ENCODE peak calls at places on chromosomes 12 and 14, in five cellular contexts. C is RWPE1, Z is amygdala, J is sigmoid colon, F is GM04503. B is an unnamed sample.
A peak's percentile ranks its signal among the peaks of the same experiment; 100 is the strongest.

GRCh38 chr12:113788020-113788856 is 177.9 kb downstream of the RBM19 start:
- DNase-seq in J (no peak), C (no peak), F (peak; percentile 1), Z (no peak), B (no peak)

GRCh38 chr12:89756638-89757321 is 48.1 kb upstream of the ATP2B1 start:
- DNase-seq in F (peak; percentile 99), J (no peak), C (peak; percentile 91), Z (no peak), B (no peak)

GRCh38 chr12:46664771-46665287 is 161.0 kb downstream of the SLC38A4 start:
- DNase-seq in F (peak; percentile 66), C (peak; percentile 94), J (no peak), Z (no peak), B (peak; percentile 28)

GRCh38 chr12:49974231-49974675 is 1.5 kb downstream of the AQP6 start:
- DNase-seq in F (no peak), Z (peak; percentile 86), C (no peak), J (peak; percentile 93), B (no peak)

GRCh38 chr12:4908694-4909396 is 860 bp upstream of the KCNA1 start:
- DNase-seq in J (peak; percentile 60), C (no peak), F (no peak), Z (peak; percentile 39), B (peak; percentile 16)

GRCh38 chr14:68654471-68654941 is 138.4 kb downstream of the ZFP36L1 start:
- DNase-seq in F (no peak), Z (no peak), C (no peak), J (no peak), B (no peak)

GRCh38 chr12:16475521-16475920 is 128.1 kb downstream of the MGST1 start:
- DNase-seq in J (no peak), C (no peak), F (no peak), Z (no peak), B (no peak)

GRCh38 chr14:50714452-50715073 is 46.5 kb upstream of the SAV1 start:
- DNase-seq in J (no peak), Z (no peak), C (peak; percentile 36), F (no peak), B (no peak)

GRCh38 chr12:3744216-3744883 is 8.6 kb downstream of the CRACR2A start:
- DNase-seq in F (no peak), C (no peak), Z (no peak), J (no peak), B (no peak)

GRCh38 chr12:115020091-115020490 is 336.1 kb upstream of the TBX3 start:
- DNase-seq in C (no peak), F (no peak), J (no peak), Z (no peak), B (no peak)

GRCh38 chr12:125470838-125471775 is 405.9 kb downstream of the AACS start:
- DNase-seq in Z (no peak), J (no peak), F (no peak), C (no peak), B (no peak)

GRCh38 chr14:71931492-71932228 is 569 bp upstream of the RGS6 start:
- DNase-seq in C (no peak), Z (peak; percentile 19), J (no peak), F (no peak), B (no peak)

GRCh38 chr14:74866708-74867389 is 9.1 kb downstream of the PROX2 start:
- DNase-seq in Z (no peak), J (no peak), C (no peak), F (no peak), B (no peak)

GRCh38 chr12:42364692-42365091 is 38.7 kb downstream of the PPHLN1 start:
- DNase-seq in J (no peak), Z (no peak), F (no peak), C (no peak), B (no peak)

GRCh38 chr12:45415393-45415817 is 199.5 kb downstream of the ANO6 start:
- DNase-seq in C (peak; percentile 93), J (peak; percentile 64), Z (no peak), F (peak; percentile 99), B (no peak)

GRCh38 chr14:33774866-33775519 is 175.9 kb downstream of the EGLN3 start:
- DNase-seq in J (no peak), F (no peak), C (no peak), Z (no peak), B (no peak)

GRCh38 chr12:112219195-112219594 is 93.8 kb downstream of the TRAFD1 start:
- DNase-seq in Z (no peak), F (no peak), J (no peak), C (no peak), B (no peak)

GRCh38 chr12:6538420-6539275 is 4.3 kb downstream of the GAPDH start:
- DNase-seq in C (no peak), F (no peak), J (peak; percentile 56), Z (no peak), B (no peak)

GRCh38 chr12:57475271-57476161 is 4.2 kb downstream of the ARHGAP9 start:
- DNase-seq in C (no peak), Z (peak; percentile 16), F (no peak), J (peak; percentile 79), B (no peak)

GRCh38 chr14:62329427-62329826 is 567.2 kb downstream of the SNAPC1 start:
- DNase-seq in J (no peak), Z (no peak), C (no peak), F (peak; percentile 27), B (no peak)

GRCh38 chr12:128684357-128684756 is 139.4 kb downstream of the SLC15A4 start:
- DNase-seq in C (no peak), Z (peak; percentile 51), F (no peak), J (no peak), B (no peak)

GRCh38 chr12:118980407-118981014 is 830 bp upstream of the SRRM4 start:
- DNase-seq in F (no peak), C (no peak), Z (peak; percentile 13), J (no peak), B (peak; percentile 29)

GRCh38 chr12:9349888-9350885 is 142.0 kb upstream of the PZP start:
- DNase-seq in J (no peak), Z (no peak), C (no peak), F (no peak), B (no peak)

GRCh38 chr12:45543887-45544286 is 185.6 kb upstream of the ARID2 start:
- DNase-seq in C (peak; percentile 81), F (peak; percentile 29), J (no peak), Z (no peak), B (peak; percentile 56)

GRCh38 chr14:100891501-100892445 is 11.7 kb downstream of the RTL1 start:
- DNase-seq in Z (no peak), F (no peak), J (peak; percentile 29), C (no peak), B (no peak)

GRCh38 chr12:120725659-120726509 is at the start of gene ACADS:
- DNase-seq in F (no peak), Z (peak; percentile 85), C (peak; percentile 93), J (peak; percentile 95), B (peak; percentile 92)

GRCh38 chr12:2617365-2617764 is 177.4 kb upstream of the FKBP4 start:
- DNase-seq in C (no peak), Z (no peak), J (no peak), F (no peak), B (no peak)

GRCh38 chr12:57611116-57611809 is at the start of gene ARHGEF25:
- DNase-seq in J (peak; percentile 93), F (no peak), Z (peak; percentile 56), C (peak; percentile 51), B (peak; percentile 47)

B was measured in NCI-H774.